ENCODE peak calls at places on chromosomes 16 and 17, in four cellular contexts. I, P, G and D are unnamed samples.
A peak's percentile ranks its signal among the peaks of the same experiment; 100 is the strongest.

GRCh38 chr16:22358000-22358399 is 16.4 kb downstream of the CDR2 start:
- DNase-seq in G (no peak), P (no peak), I (no peak), D (no peak)

GRCh38 chr17:70314506-70314905 is 145.2 kb downstream of the KCNJ2 start:
- DNase-seq in P (no peak), G (no peak), I (no peak), D (no peak)

GRCh38 chr16:23254338-23254737 is 47.8 kb upstream of the SCNN1B start:
- DNase-seq in I (no peak), P (no peak), G (no peak), D (peak; percentile 48)

GRCh38 chr17:72110953-72111339 is 9.9 kb upstream of the SOX9 start:
- DNase-seq in P (no peak), G (no peak), I (no peak), D (no peak)

GRCh38 chr16:22632621-22633020 is 121.9 kb downstream of the NPIPB5 start:
- DNase-seq in I (no peak), G (no peak), P (no peak), D (no peak)

GRCh38 chr17:31549121-31549524 is 157.6 kb downstream of the RAB11FIP4 start:
- DNase-seq in P (no peak), I (peak; percentile 49), G (no peak), D (no peak)

GRCh38 chr16:28915181-28915580 is 9.9 kb downstream of the RABEP2 start:
- DNase-seq in I (peak; percentile 41), P (no peak), G (no peak), D (peak; percentile 76)

GRCh38 chr17:705011-705410 is 9.6 kb downstream of the VPS53 start:
- DNase-seq in P (no peak), G (no peak), I (no peak), D (no peak)

GRCh38 chr16:56869513-56870270 is 4.7 kb downstream of the SLC12A3 start:
- DNase-seq in P (no peak), G (peak; percentile 81), I (peak; percentile 80), D (no peak)

GRCh38 chr17:81831957-81832607 is 1.0 kb downstream of the MCRIP1 start:
- DNase-seq in P (no peak), I (no peak), G (no peak), D (peak; percentile 41)

GRCh38 chr16:50910698-50911025 is 168.8 kb downstream of the CYLD start:
- DNase-seq in P (no peak), I (no peak), G (no peak), D (no peak)

GRCh38 chr17:80743181-80743771 is 198.6 kb downstream of the RPTOR start:
- DNase-seq in G (no peak), I (no peak), P (no peak), D (no peak)

GRCh38 chr16:10888320-10888937 is 11.4 kb downstream of the CIITA start:
- DNase-seq in P (no peak), I (no peak), G (no peak), D (no peak)

GRCh38 chr16:75818491-75818890 is 92.2 kb upstream of the CPHXL start:
- DNase-seq in P (no peak), G (no peak), I (no peak), D (no peak)

GRCh38 chr16:30585022-30585399 is 486 bp downstream of the ZNF785 start:
- DNase-seq in G (peak; percentile 31), I (no peak), P (no peak), D (no peak)

GRCh38 chr17:9044796-9045470 is 23.6 kb downstream of the NTN1 start:
- DNase-seq in G (no peak), I (no peak), P (no peak), D (no peak)

GRCh38 chr16:86791287-86792074 is 213.1 kb downstream of the FOXL1 start:
- DNase-seq in G (no peak), P (no peak), I (no peak), D (no peak)

GRCh38 chr17:80517641-80518040 is 27.0 kb upstream of the RPTOR start:
- DNase-seq in I (no peak), P (no peak), G (no peak), D (no peak)

GRCh38 chr16:49528035-49528434 is 154.4 kb downstream of the C16orf78 start:
- DNase-seq in I (no peak), G (no peak), P (no peak), D (no peak)

GRCh38 chr16:49526966-49527365 is 153.4 kb downstream of the C16orf78 start:
- DNase-seq in I (no peak), P (no peak), G (no peak), D (no peak)

GRCh38 chr16:49529646-49530045 is 156.0 kb downstream of the C16orf78 start:
- DNase-seq in P (peak; percentile 47), I (no peak), G (no peak), D (no peak)

GRCh38 chr16:49527621-49528020 is 154.0 kb downstream of the C16orf78 start:
- DNase-seq in P (no peak), G (peak; percentile 22), I (no peak), D (no peak)

DNA sequence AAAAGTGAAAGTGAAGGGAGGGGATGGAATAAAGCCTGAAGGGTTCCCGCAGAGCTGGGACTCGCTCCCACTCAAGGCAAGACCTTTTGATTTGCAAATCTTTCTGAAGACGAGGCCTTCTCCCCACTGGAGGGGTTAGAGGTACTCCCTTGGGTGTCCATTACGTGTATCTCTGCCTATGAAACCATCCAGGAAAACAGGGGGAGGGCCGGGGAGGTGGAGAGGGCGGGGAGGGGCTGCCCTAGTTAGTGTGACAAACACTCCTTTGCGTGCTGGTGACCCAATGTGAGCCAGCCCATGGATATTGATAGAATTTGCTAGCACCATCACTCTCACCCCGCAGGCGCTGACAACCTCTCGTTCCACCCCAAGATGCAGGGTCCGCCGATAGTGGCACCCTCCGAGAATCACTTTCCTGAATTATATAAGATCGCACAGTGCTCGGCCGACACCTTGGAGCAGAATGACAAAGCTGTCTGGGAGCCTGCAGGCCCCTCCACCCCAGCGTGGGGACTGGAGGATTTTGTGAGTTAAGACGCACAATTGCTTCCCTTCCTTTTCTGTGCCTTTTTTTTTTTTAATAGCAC is 155.1 kb downstream of the C16orf78 start:
- DNase-seq in I (no peak), P (no peak), G (no peak), D (no peak)
- H3K27ac ChIP-seq in I (no peak overlapping the region), P (no peak overlapping the region), G (no peak overlapping the region), D (no peak overlapping the region)

GRCh38 chr17:39633570-39634183 is 3.3 kb upstream of the STARD3 start:
- DNase-seq in P (no peak), I (no peak), G (no peak), D (no peak)
- TF ChIP-seq ELK1 in P (no peak), I (no peak), G (no peak), D (no peak)

GRCh38 chr17:65727243-65727642 is 165.8 kb upstream of the AXIN2 start:
- DNase-seq in G (no peak), P (no peak), I (no peak), D (no peak)

GRCh38 chr17:65723356-65723928 is 162.0 kb upstream of the AXIN2 start:
- DNase-seq in I (no peak), G (no peak), P (no peak), D (peak; percentile 28)

GRCh38 chr17:65729207-65729606 is 167.8 kb upstream of the AXIN2 start:
- DNase-seq in I (no peak), G (no peak), P (no peak), D (no peak)

GRCh38 chr17:65730711-65731169 is 169.3 kb upstream of the AXIN2 start:
- DNase-seq in G (no peak), I (no peak), P (no peak), D (no peak)

GRCh38 chr17:65727832-65728231 is 166.4 kb upstream of the AXIN2 start:
- DNase-seq in G (no peak), P (no peak), I (no peak), D (no peak)
- H3K27ac ChIP-seq in G (no peak overlapping the region), P (no peak overlapping the region), I (no peak overlapping the region), D (no peak overlapping the region)

DNA sequence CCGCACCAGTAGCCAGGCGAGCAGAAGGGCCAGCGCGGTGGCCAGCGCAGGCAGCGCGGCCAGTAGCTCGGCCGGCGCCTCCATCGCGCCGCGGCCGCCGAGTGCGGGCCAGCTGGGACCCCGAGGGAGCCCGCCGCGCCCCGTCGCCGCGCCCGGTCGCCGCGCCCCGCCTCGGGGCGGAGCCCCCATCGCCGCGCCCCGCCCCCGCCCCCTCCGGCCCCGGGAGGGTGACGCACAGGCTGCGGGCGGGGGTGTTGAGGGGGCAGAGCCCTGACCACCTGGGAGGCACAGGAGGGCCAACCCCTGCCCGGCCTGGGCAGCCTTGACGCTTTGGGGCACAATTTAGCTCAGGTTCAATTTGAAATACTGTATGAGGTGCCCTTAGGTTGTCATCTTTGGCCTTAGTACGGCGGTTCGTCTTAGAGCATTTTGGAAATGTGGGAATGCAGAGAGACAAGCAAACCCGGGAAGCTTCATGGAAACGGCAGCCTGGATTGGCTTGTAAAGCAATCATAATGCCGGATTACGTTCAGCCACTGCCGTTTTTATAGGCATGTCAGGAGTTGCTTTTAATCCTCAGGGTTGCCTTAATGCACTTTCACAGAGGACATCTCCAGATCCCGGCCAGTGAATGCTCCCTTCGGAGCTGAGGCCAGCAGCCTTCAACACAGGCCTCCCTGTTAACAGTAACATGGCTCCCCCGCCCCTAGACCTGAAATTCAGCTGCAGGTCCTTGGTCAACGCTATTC is at the start of gene MXRA7:
- DNase-seq in P (no peak), I (peak; percentile 49), G (peak; percentile 88), D (peak; percentile 61)
- TF ChIP-seq ELK1 in P (no peak), I (no peak), G (no peak), D (no peak)

GRCh38 chr17:45967378-45967777 is 31.7 kb upstream of the STH start:
- DNase-seq in I (no peak), G (no peak), P (no peak), D (no peak)
- H3K27ac ChIP-seq in I (no peak overlapping the region), G (no peak overlapping the region), P (no peak overlapping the region), D (no peak overlapping the region)

DNA sequence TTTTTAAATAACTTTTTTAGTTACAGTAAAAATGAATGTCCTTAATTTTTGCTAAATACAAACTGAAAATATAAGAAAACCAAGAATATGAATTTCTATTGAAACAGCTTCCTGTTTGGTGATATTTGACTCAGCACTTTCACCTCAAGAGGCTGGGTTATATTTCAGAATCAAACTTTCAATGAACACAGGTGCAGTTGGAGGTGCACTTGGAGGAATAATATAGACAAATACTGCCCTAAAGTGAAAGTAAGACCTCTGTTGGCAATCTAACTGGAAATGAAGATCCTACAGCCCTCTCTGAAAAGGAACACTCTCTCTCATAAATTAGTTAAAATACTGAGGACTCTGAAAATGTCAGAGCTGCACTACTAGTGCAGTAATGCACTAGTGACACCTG is 106.2 kb downstream of the BRIP1 start:
- DNase-seq in P (peak; percentile 34), G (no peak), I (no peak), D (no peak)
- TF ChIP-seq ELK1 in P (no peak), G (no peak), I (no peak), D (no peak)

GRCh38 chr16:185213-185612 is 5.0 kb downstream of the HBQ1 start:
- DNase-seq in G (no peak), P (no peak), I (no peak), D (no peak)
- H3K27ac ChIP-seq in G (no peak overlapping the region), P (no peak overlapping the region), I (no peak overlapping the region), D (no peak overlapping the region)

GRCh38 chr16:49748322-49748721 is 107.6 kb downstream of the ZNF423 start:
- DNase-seq in P (no peak), I (no peak), G (no peak), D (no peak)
- TF ChIP-seq ELK1 in P (no peak), I (no peak), G (no peak), D (no peak)